ENCODE peak calls at places on chromosomes 13 and 19, in eight cellular contexts. One of them, this sample, is unnamed.

GRCh38 chr13:101473458-101473857 is 21.0 kb downstream of the ITGBL1 start:
- DNase-seq in effector memory CD4-positive, alpha-beta T cell: no peak
- DNase-seq in GM23338: no peak
- DNase-seq in AG04450: peak
- DNase-seq in body of pancreas: no peak
- DNase-seq in breast epithelium: no peak
- DNase-seq in colonic mucosa: no peak
- DNase-seq in RWPE1: no peak
- DNase-seq in this sample: no peak

GRCh38 chr13:49649963-49650312 is 21.6 kb downstream of the ARL11 start:
- DNase-seq in colonic mucosa: no peak
- DNase-seq in RWPE1: no peak
- DNase-seq in AG04450: no peak
- DNase-seq in breast epithelium: no peak
- DNase-seq in body of pancreas: no peak
- DNase-seq in GM23338: no peak
- DNase-seq in effector memory CD4-positive, alpha-beta T cell: no peak
- DNase-seq in this sample: no peak

GRCh38 chr13:95185851-95186250 is 115.4 kb downstream of the ABCC4 start:
- DNase-seq in AG04450: no peak
- DNase-seq in RWPE1: no peak
- DNase-seq in GM23338: no peak
- DNase-seq in body of pancreas: no peak
- DNase-seq in colonic mucosa: no peak
- DNase-seq in breast epithelium: no peak
- DNase-seq in effector memory CD4-positive, alpha-beta T cell: peak
- DNase-seq in this sample: peak

GRCh38 chr13:77040835-77041234 is 13.9 kb upstream of the FBXL3 start:
- DNase-seq in AG04450: no peak
- DNase-seq in breast epithelium: no peak
- DNase-seq in GM23338: no peak
- DNase-seq in body of pancreas: no peak
- DNase-seq in colonic mucosa: no peak
- DNase-seq in effector memory CD4-positive, alpha-beta T cell: no peak
- DNase-seq in RWPE1: no peak
- DNase-seq in this sample: no peak

GRCh38 chr13:74191036-74191809 is 57.0 kb upstream of the KLF12 start:
- DNase-seq in body of pancreas: no peak
- DNase-seq in GM23338: no peak
- DNase-seq in RWPE1: no peak
- DNase-seq in effector memory CD4-positive, alpha-beta T cell: no peak
- DNase-seq in breast epithelium: no peak
- DNase-seq in colonic mucosa: no peak
- DNase-seq in AG04450: no peak
- DNase-seq in this sample: no peak

GRCh38 chr19:17450264-17451075 is 2.0 kb upstream of the TMEM221 start:
- DNase-seq in body of pancreas: no peak
- DNase-seq in effector memory CD4-positive, alpha-beta T cell: no peak
- DNase-seq in AG04450: no peak
- DNase-seq in colonic mucosa: no peak
- DNase-seq in GM23338: no peak
- DNase-seq in RWPE1: peak
- DNase-seq in breast epithelium: no peak
- DNase-seq in this sample: no peak

GRCh38 chr13:30109471-30110135 is 197.7 kb downstream of the KATNAL1 start:
- DNase-seq in colonic mucosa: no peak
- DNase-seq in effector memory CD4-positive, alpha-beta T cell: no peak
- DNase-seq in breast epithelium: no peak
- DNase-seq in AG04450: no peak
- DNase-seq in GM23338: no peak
- DNase-seq in body of pancreas: no peak
- DNase-seq in RWPE1: no peak
- DNase-seq in this sample: no peak

GRCh38 chr13:40074338-40074737 is 418.9 kb downstream of the COG6 start:
- DNase-seq in colonic mucosa: no peak
- DNase-seq in AG04450: no peak
- DNase-seq in effector memory CD4-positive, alpha-beta T cell: no peak
- DNase-seq in RWPE1: no peak
- DNase-seq in GM23338: no peak
- DNase-seq in body of pancreas: no peak
- DNase-seq in breast epithelium: no peak
- DNase-seq in this sample: no peak

GRCh38 chr19:28406966-28407365 is 806.0 kb downstream of the UQCRFS1 start:
- DNase-seq in RWPE1: no peak
- DNase-seq in GM23338: no peak
- DNase-seq in body of pancreas: no peak
- DNase-seq in colonic mucosa: no peak
- DNase-seq in AG04450: no peak
- DNase-seq in breast epithelium: no peak
- DNase-seq in effector memory CD4-positive, alpha-beta T cell: no peak
- DNase-seq in this sample: no peak

DNA sequence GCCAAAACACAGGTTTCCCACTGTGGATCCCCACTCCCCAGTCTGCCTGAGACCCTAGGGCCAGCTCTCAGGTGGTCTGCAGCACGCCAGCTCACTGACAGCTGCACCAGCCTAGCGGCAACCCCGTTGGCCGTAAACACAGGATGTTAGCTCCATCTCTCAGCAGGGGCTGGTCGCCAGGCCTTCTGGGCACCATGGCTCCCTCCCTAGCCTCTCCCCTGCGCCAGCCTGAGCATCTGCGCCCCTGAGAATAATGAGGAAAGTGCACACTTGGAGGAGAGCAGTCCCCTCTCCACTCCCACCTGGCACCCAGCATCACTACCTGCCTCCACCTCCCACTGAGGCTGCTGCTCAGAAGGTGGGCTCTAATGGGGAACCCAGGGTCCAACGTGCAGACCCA is 20.8 kb upstream of the EPHX3 start:
- DNase-seq in colonic mucosa: no peak
- DNase-seq in body of pancreas: no peak
- DNase-seq in breast epithelium: no peak
- DNase-seq in AG04450: no peak
- DNase-seq in GM23338: no peak
- DNase-seq in RWPE1: no peak
- DNase-seq in effector memory CD4-positive, alpha-beta T cell: no peak
- DNase-seq in this sample: no peak
- H3K27ac ChIP-seq in colonic mucosa: no peak
- H3K27ac ChIP-seq in body of pancreas: no peak
- H3K27ac ChIP-seq in breast epithelium: peak
- H3K27ac ChIP-seq in AG04450: peak
- H3K27ac ChIP-seq in GM23338: no peak
- H3K27ac ChIP-seq in RWPE1: peak
- H3K27ac ChIP-seq in effector memory CD4-positive, alpha-beta T cell: no peak
- H3K27ac ChIP-seq in this sample: no peak

GRCh38 chr13:19586904-19587634 is 25.7 kb upstream of the TPTE2 start:
- DNase-seq in colonic mucosa: peak
- DNase-seq in body of pancreas: no peak
- DNase-seq in GM23338: peak
- DNase-seq in RWPE1: peak
- DNase-seq in breast epithelium: no peak
- DNase-seq in AG04450: no peak
- DNase-seq in effector memory CD4-positive, alpha-beta T cell: peak
- DNase-seq in this sample: peak
- H3K27ac ChIP-seq in colonic mucosa: no peak
- H3K27ac ChIP-seq in body of pancreas: no peak
- H3K27ac ChIP-seq in GM23338: no peak
- H3K27ac ChIP-seq in RWPE1: no peak
- H3K27ac ChIP-seq in breast epithelium: no peak
- H3K27ac ChIP-seq in AG04450: no peak
- H3K27ac ChIP-seq in effector memory CD4-positive, alpha-beta T cell: peak
- H3K27ac ChIP-seq in this sample: no peak

GRCh38 chr19:47613165-47614146 is 4.5 kb downstream of the BICRA start:
- DNase-seq in GM23338: peak
- DNase-seq in AG04450: peak
- DNase-seq in effector memory CD4-positive, alpha-beta T cell: no peak
- DNase-seq in body of pancreas: no peak
- DNase-seq in colonic mucosa: no peak
- DNase-seq in RWPE1: no peak
- DNase-seq in breast epithelium: no peak
- DNase-seq in this sample: no peak
- H3K27ac ChIP-seq in GM23338: peak
- H3K27ac ChIP-seq in AG04450: peak
- H3K27ac ChIP-seq in effector memory CD4-positive, alpha-beta T cell: no peak
- H3K27ac ChIP-seq in body of pancreas: no peak
- H3K27ac ChIP-seq in colonic mucosa: no peak
- H3K27ac ChIP-seq in RWPE1: peak
- H3K27ac ChIP-seq in breast epithelium: peak
- H3K27ac ChIP-seq in this sample: no peak

GRCh38 chr19:44746616-44746945 is 1.9 kb upstream of the BCL3 start:
- DNase-seq in GM23338: no peak
- DNase-seq in breast epithelium: no peak
- DNase-seq in colonic mucosa: peak
- DNase-seq in body of pancreas: no peak
- DNase-seq in AG04450: no peak
- DNase-seq in RWPE1: no peak
- DNase-seq in effector memory CD4-positive, alpha-beta T cell: no peak
- DNase-seq in this sample: no peak
- H3K27ac ChIP-seq in GM23338: no peak
- H3K27ac ChIP-seq in breast epithelium: peak
- H3K27ac ChIP-seq in colonic mucosa: peak
- H3K27ac ChIP-seq in body of pancreas: peak
- H3K27ac ChIP-seq in AG04450: peak
- H3K27ac ChIP-seq in RWPE1: peak
- H3K27ac ChIP-seq in effector memory CD4-positive, alpha-beta T cell: peak
- H3K27ac ChIP-seq in this sample: peak

GRCh38 chr13:48158290-48158689 is 63.4 kb upstream of the MED4 start:
- DNase-seq in body of pancreas: no peak
- DNase-seq in AG04450: no peak
- DNase-seq in GM23338: no peak
- DNase-seq in breast epithelium: no peak
- DNase-seq in RWPE1: no peak
- DNase-seq in colonic mucosa: no peak
- DNase-seq in effector memory CD4-positive, alpha-beta T cell: no peak
- DNase-seq in this sample: no peak

GRCh38 chr13:48156466-48156865 is 61.6 kb upstream of the MED4 start:
- DNase-seq in RWPE1: no peak
- DNase-seq in body of pancreas: no peak
- DNase-seq in breast epithelium: no peak
- DNase-seq in AG04450: no peak
- DNase-seq in colonic mucosa: peak
- DNase-seq in effector memory CD4-positive, alpha-beta T cell: peak
- DNase-seq in GM23338: peak
- DNase-seq in this sample: peak

GRCh38 chr13:48154671-48155070 is 59.8 kb upstream of the MED4 start:
- DNase-seq in colonic mucosa: no peak
- DNase-seq in GM23338: no peak
- DNase-seq in effector memory CD4-positive, alpha-beta T cell: no peak
- DNase-seq in RWPE1: no peak
- DNase-seq in body of pancreas: no peak
- DNase-seq in breast epithelium: no peak
- DNase-seq in AG04450: no peak
- DNase-seq in this sample: no peak

GRCh38 chr13:48153186-48153585 is 58.3 kb upstream of the MED4 start:
- DNase-seq in AG04450: no peak
- DNase-seq in RWPE1: no peak
- DNase-seq in breast epithelium: no peak
- DNase-seq in effector memory CD4-positive, alpha-beta T cell: no peak
- DNase-seq in body of pancreas: no peak
- DNase-seq in colonic mucosa: no peak
- DNase-seq in GM23338: no peak
- DNase-seq in this sample: no peak

GRCh38 chr13:48155850-48156249 is 60.9 kb upstream of the MED4 start:
- DNase-seq in RWPE1: peak
- DNase-seq in colonic mucosa: no peak
- DNase-seq in AG04450: no peak
- DNase-seq in body of pancreas: no peak
- DNase-seq in GM23338: no peak
- DNase-seq in breast epithelium: no peak
- DNase-seq in effector memory CD4-positive, alpha-beta T cell: peak
- DNase-seq in this sample: peak
- H3K27ac ChIP-seq in RWPE1: peak
- H3K27ac ChIP-seq in colonic mucosa: peak
- H3K27ac ChIP-seq in AG04450: no peak
- H3K27ac ChIP-seq in body of pancreas: no peak
- H3K27ac ChIP-seq in GM23338: no peak
- H3K27ac ChIP-seq in breast epithelium: peak
- H3K27ac ChIP-seq in effector memory CD4-positive, alpha-beta T cell: peak
- H3K27ac ChIP-seq in this sample: peak

DNA sequence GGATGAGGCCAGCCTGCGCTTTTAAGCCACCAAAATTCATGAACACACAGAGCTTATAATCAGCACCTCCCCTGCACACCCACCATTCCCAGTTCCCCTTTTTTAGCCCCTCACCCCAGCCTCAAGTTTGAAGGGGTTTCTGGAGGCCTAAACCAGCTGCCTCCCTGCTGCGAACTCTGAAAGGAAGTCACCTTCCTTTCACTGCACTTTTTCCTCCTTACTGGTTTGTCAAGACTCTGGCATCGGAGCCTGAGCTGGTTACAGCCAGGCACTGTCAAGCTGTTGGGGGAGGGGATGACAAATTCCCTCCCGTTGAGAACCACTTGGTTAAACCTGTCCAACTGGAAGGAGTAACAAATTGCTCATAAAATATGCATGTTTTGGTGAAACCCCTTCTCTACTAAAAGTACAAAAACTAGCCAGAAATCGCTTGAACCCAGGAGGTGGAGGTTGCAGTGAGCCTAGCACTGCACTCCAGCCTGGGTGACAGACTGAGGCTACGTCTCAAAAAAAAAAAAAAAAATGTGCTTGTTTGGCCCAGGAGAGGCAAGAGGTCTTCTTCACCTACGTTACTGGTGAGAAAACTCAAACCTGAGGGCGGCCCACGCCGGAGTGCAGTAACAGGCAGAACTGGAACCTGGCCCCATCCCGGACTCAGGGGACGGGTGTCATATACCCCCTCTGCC is 671 bp upstream of the ADAT3 start:
- DNase-seq in colonic mucosa: peak
- DNase-seq in GM23338: peak
- DNase-seq in RWPE1: peak
- DNase-seq in body of pancreas: peak
- DNase-seq in breast epithelium: peak
- DNase-seq in effector memory CD4-positive, alpha-beta T cell: no peak
- DNase-seq in AG04450: no peak
- DNase-seq in this sample: no peak
- H3K27ac ChIP-seq in colonic mucosa: peak
- H3K27ac ChIP-seq in GM23338: peak
- H3K27ac ChIP-seq in RWPE1: peak
- H3K27ac ChIP-seq in body of pancreas: peak
- H3K27ac ChIP-seq in breast epithelium: peak
- H3K27ac ChIP-seq in effector memory CD4-positive, alpha-beta T cell: peak
- H3K27ac ChIP-seq in AG04450: no peak
- H3K27ac ChIP-seq in this sample: peak

GRCh38 chr19:20271215-20271926 is 104.4 kb downstream of the ZNF486 start:
- DNase-seq in body of pancreas: no peak
- DNase-seq in GM23338: no peak
- DNase-seq in AG04450: no peak
- DNase-seq in effector memory CD4-positive, alpha-beta T cell: no peak
- DNase-seq in RWPE1: no peak
- DNase-seq in colonic mucosa: no peak
- DNase-seq in breast epithelium: no peak
- DNase-seq in this sample: no peak
- H3K27ac ChIP-seq in body of pancreas: no peak
- H3K27ac ChIP-seq in GM23338: no peak
- H3K27ac ChIP-seq in AG04450: no peak
- H3K27ac ChIP-seq in effector memory CD4-positive, alpha-beta T cell: no peak
- H3K27ac ChIP-seq in RWPE1: no peak
- H3K27ac ChIP-seq in colonic mucosa: no peak
- H3K27ac ChIP-seq in breast epithelium: no peak
- H3K27ac ChIP-seq in this sample: no peak

GRCh38 chr19:49390978-49391304 is 2.9 kb downstream of the KASH5 start:
- DNase-seq in breast epithelium: no peak
- DNase-seq in GM23338: no peak
- DNase-seq in AG04450: no peak
- DNase-seq in body of pancreas: peak
- DNase-seq in effector memory CD4-positive, alpha-beta T cell: no peak
- DNase-seq in RWPE1: no peak
- DNase-seq in colonic mucosa: no peak
- DNase-seq in this sample: no peak
- H3K27ac ChIP-seq in breast epithelium: no peak
- H3K27ac ChIP-seq in GM23338: no peak
- H3K27ac ChIP-seq in AG04450: no peak
- H3K27ac ChIP-seq in body of pancreas: peak
- H3K27ac ChIP-seq in effector memory CD4-positive, alpha-beta T cell: no peak
- H3K27ac ChIP-seq in RWPE1: no peak
- H3K27ac ChIP-seq in colonic mucosa: no peak
- H3K27ac ChIP-seq in this sample: no peak